ENCODE peak calls at places on chromosomes 7 and 10, in nine cellular contexts. Q is Panc1; C is hepatic stellate cell; Y is HFFc6; V is memory B cell; S is activated naive CD4-positive, alpha-beta T cell; U is NCI-H1048; H is HCEC 1CT; J is lower lobe of right lung. P is an unnamed sample.

GRCh38 chr7:124152859-124153692 is 120.2 kb upstream of the TMEM229A start:
- DNase-seq in Q (no peak), C (peak; percentile 20), Y (no peak), V (no peak), S (no peak), U (no peak), H (peak; percentile 51), J (no peak), P (no peak)

GRCh38 chr7:156560075-156560474 is 80.5 kb upstream of the RNF32 start:
- DNase-seq in Q (no peak), C (no peak), Y (no peak), V (no peak), S (no peak), U (no peak), H (no peak), J (no peak), P (no peak)

GRCh38 chr7:99997545-99998137 is 17.8 kb upstream of the ZKSCAN1 start:
- DNase-seq in Q (no peak), C (no peak), Y (no peak), V (peak; percentile 57), S (peak; percentile 61), U (no peak), H (no peak), J (peak; percentile 68), P (no peak)

GRCh38 chr10:21100871-21101514 is 203.9 kb upstream of the NEBL start:
- DNase-seq in Q (no peak), C (no peak), Y (no peak), V (no peak), S (no peak), U (no peak), H (no peak), J (no peak), P (no peak)

GRCh38 chr10:46542567-46543323 is 13.7 kb downstream of the GPRIN2 start:
- DNase-seq in Q (no peak), C (no peak), Y (no peak), V (no peak), S (no peak), U (no peak), H (no peak), J (peak; percentile 45), P (no peak)

GRCh38 chr7:3215624-3216585 is 85.1 kb upstream of the SDK1 start:
- DNase-seq in Q (no peak), C (no peak), Y (no peak), V (no peak), S (no peak), U (no peak), H (no peak), J (no peak), P (peak; percentile 13)

GRCh38 chr7:23246540-23246939 is at the start of gene GPNMB:
- DNase-seq in Q (no peak), C (no peak), Y (peak; percentile 94), V (no peak), S (no peak), U (no peak), H (peak; percentile 64), J (no peak), P (no peak)

GRCh38 chr7:93964813-93965212 is 39.3 kb downstream of the BET1 start:
- DNase-seq in Q (no peak), C (no peak), Y (no peak), V (no peak), S (no peak), U (no peak), H (no peak), J (no peak), P (no peak)

GRCh38 chr7:94510582-94511456 is 1.2 kb downstream of the CASD1 start:
- DNase-seq in Q (no peak), C (peak; percentile 34), Y (no peak), V (peak; percentile 16), S (no peak), U (no peak), H (peak; percentile 23), J (peak; percentile 50), P (no peak)

GRCh38 chr7:149719912-149720335 is 53.5 kb downstream of the ZNF467 start:
- DNase-seq in Q (no peak), C (no peak), Y (no peak), V (no peak), S (no peak), U (no peak), H (no peak), J (no peak), P (no peak)

GRCh38 chr7:88888684-88889083 is 93.1 kb upstream of the TEX47 start:
- DNase-seq in Q (no peak), C (no peak), Y (no peak), V (no peak), S (no peak), U (no peak), H (no peak), J (no peak), P (no peak)

GRCh38 chr7:4209966-4210365 is 472.1 kb upstream of the FOXK1 start:
- DNase-seq in Q (no peak), C (no peak), Y (no peak), V (no peak), S (no peak), U (no peak), H (no peak), J (no peak), P (no peak)

GRCh38 chr7:78345293-78345692 is 546.7 kb downstream of the PHTF2 start:
- DNase-seq in Q (no peak), C (no peak), Y (no peak), V (no peak), S (no peak), U (no peak), H (no peak), J (no peak), P (no peak)

GRCh38 chr7:74482629-74483401 is 29.1 kb downstream of the GTF2IRD1 start:
- DNase-seq in Q (peak; percentile 42), C (peak; percentile 44), Y (peak; percentile 88), V (no peak), S (no peak), U (no peak), H (peak; percentile 92), J (no peak), P (no peak)

GRCh38 chr10:36450385-36450784 is 675.0 kb upstream of the ANKRD30A start:
- DNase-seq in Q (no peak), C (no peak), Y (no peak), V (no peak), S (no peak), U (no peak), H (peak; percentile 39), J (no peak), P (no peak)

GRCh38 chr10:38741226-38741625 is 647.1 kb downstream of the ZNF37A start:
- DNase-seq in Q (no peak), C (no peak), Y (no peak), V (no peak), S (no peak), U (no peak), H (no peak), J (no peak), P (no peak)